ENCODE peak calls at places on chromosomes 16 and 17, in eight cellular contexts. One of them, this sample, is unnamed.

GRCh38 chr16:56932588-56933265 is 785 bp downstream of the HERPUD1 start:
- DNase-seq in NCI-H460: peak; percentile 83
- DNase-seq in PC-9: peak; percentile 84
- DNase-seq in ACHN: peak; percentile 64
- DNase-seq in Daoy: peak; percentile 60
- DNase-seq in SHP77: peak; percentile 44
- DNase-seq in substantia nigra: peak; percentile 61
- DNase-seq in dermis blood vessel endothelial cell: peak; percentile 90
- DNase-seq in this sample: peak; percentile 75

GRCh38 chr16:12675852-12676251 is 127.8 kb downstream of the CPPED1 start:
- DNase-seq in PC-9: no peak
- DNase-seq in dermis blood vessel endothelial cell: peak; percentile 91
- DNase-seq in ACHN: peak; percentile 8
- DNase-seq in NCI-H460: no peak
- DNase-seq in SHP77: no peak
- DNase-seq in Daoy: peak; percentile 81
- DNase-seq in substantia nigra: no peak
- DNase-seq in this sample: peak; percentile 93

GRCh38 chr16:66551362-66551761 is 1.0 kb upstream of the CKLF start:
- DNase-seq in substantia nigra: no peak
- DNase-seq in SHP77: peak; percentile 52
- DNase-seq in PC-9: no peak
- DNase-seq in dermis blood vessel endothelial cell: peak; percentile 40
- DNase-seq in ACHN: peak; percentile 78
- DNase-seq in NCI-H460: peak; percentile 30
- DNase-seq in Daoy: peak; percentile 57
- DNase-seq in this sample: peak; percentile 31

GRCh38 chr16:81624718-81625543 is 154.2 kb upstream of the PLCG2 start:
- DNase-seq in PC-9: peak; percentile 88
- DNase-seq in substantia nigra: no peak
- DNase-seq in dermis blood vessel endothelial cell: peak; percentile 72
- DNase-seq in Daoy: no peak
- DNase-seq in NCI-H460: no peak
- DNase-seq in SHP77: no peak
- DNase-seq in ACHN: no peak
- DNase-seq in this sample: no peak

GRCh38 chr16:15770107-15770506 is 86.7 kb downstream of the MYH11 start:
- DNase-seq in PC-9: no peak
- DNase-seq in dermis blood vessel endothelial cell: peak; percentile 60
- DNase-seq in ACHN: no peak
- DNase-seq in NCI-H460: no peak
- DNase-seq in substantia nigra: no peak
- DNase-seq in SHP77: no peak
- DNase-seq in Daoy: no peak
- DNase-seq in this sample: no peak

GRCh38 chr17:31378638-31379037 is 12.8 kb upstream of the RAB11FIP4 start:
- DNase-seq in ACHN: no peak
- DNase-seq in substantia nigra: no peak
- DNase-seq in NCI-H460: no peak
- DNase-seq in SHP77: no peak
- DNase-seq in dermis blood vessel endothelial cell: no peak
- DNase-seq in PC-9: no peak
- DNase-seq in Daoy: no peak
- DNase-seq in this sample: no peak

GRCh38 chr17:21678451-21679081 is 13.8 kb upstream of the KCNJ18 start:
- DNase-seq in substantia nigra: no peak
- DNase-seq in ACHN: no peak
- DNase-seq in SHP77: no peak
- DNase-seq in dermis blood vessel endothelial cell: no peak
- DNase-seq in PC-9: no peak
- DNase-seq in Daoy: peak; percentile 76
- DNase-seq in NCI-H460: no peak
- DNase-seq in this sample: no peak

GRCh38 chr17:55463600-55463999 is 42.0 kb upstream of the MMD start:
- DNase-seq in SHP77: no peak
- DNase-seq in substantia nigra: no peak
- DNase-seq in NCI-H460: no peak
- DNase-seq in PC-9: no peak
- DNase-seq in ACHN: no peak
- DNase-seq in dermis blood vessel endothelial cell: no peak
- DNase-seq in Daoy: no peak
- DNase-seq in this sample: no peak

GRCh38 chr17:48909796-48910195 is 1.6 kb downstream of the UBE2Z start:
- DNase-seq in substantia nigra: no peak
- DNase-seq in SHP77: no peak
- DNase-seq in Daoy: peak; percentile 12
- DNase-seq in dermis blood vessel endothelial cell: peak; percentile 29
- DNase-seq in PC-9: no peak
- DNase-seq in NCI-H460: no peak
- DNase-seq in ACHN: no peak
- DNase-seq in this sample: no peak

GRCh38 chr17:36608794-36609497 is 7.6 kb downstream of the MRM1 start:
- DNase-seq in dermis blood vessel endothelial cell: peak; percentile 68
- DNase-seq in Daoy: peak; percentile 51
- DNase-seq in PC-9: no peak
- DNase-seq in SHP77: peak; percentile 72
- DNase-seq in NCI-H460: peak; percentile 57
- DNase-seq in ACHN: peak; percentile 76
- DNase-seq in substantia nigra: no peak
- DNase-seq in this sample: peak; percentile 12

GRCh38 chr17:80981062-80981902 is 10.4 kb upstream of the CHMP6 start:
- DNase-seq in PC-9: no peak
- DNase-seq in NCI-H460: no peak
- DNase-seq in Daoy: no peak
- DNase-seq in dermis blood vessel endothelial cell: no peak
- DNase-seq in substantia nigra: no peak
- DNase-seq in ACHN: peak; percentile 22
- DNase-seq in SHP77: no peak
- DNase-seq in this sample: no peak

GRCh38 chr17:72538921-72539352 is 418.1 kb downstream of the SOX9 start:
- DNase-seq in NCI-H460: no peak
- DNase-seq in ACHN: no peak
- DNase-seq in substantia nigra: peak; percentile 29
- DNase-seq in SHP77: no peak
- DNase-seq in PC-9: no peak
- DNase-seq in dermis blood vessel endothelial cell: no peak
- DNase-seq in Daoy: no peak
- DNase-seq in this sample: no peak

GRCh38 chr16:3782566-3782965 is 65.2 kb upstream of the TRAP1 start:
- DNase-seq in SHP77: no peak
- DNase-seq in substantia nigra: no peak
- DNase-seq in Daoy: no peak
- DNase-seq in PC-9: no peak
- DNase-seq in dermis blood vessel endothelial cell: no peak
- DNase-seq in NCI-H460: no peak
- DNase-seq in ACHN: no peak
- DNase-seq in this sample: no peak

GRCh38 chr16:13781579-13782338 is 138.2 kb upstream of the ERCC4 start:
- DNase-seq in Daoy: no peak
- DNase-seq in PC-9: no peak
- DNase-seq in SHP77: no peak
- DNase-seq in ACHN: no peak
- DNase-seq in substantia nigra: no peak
- DNase-seq in dermis blood vessel endothelial cell: no peak
- DNase-seq in NCI-H460: no peak
- DNase-seq in this sample: no peak

This sample was measured in NCI-H226.